ENCODE peak calls at places on chromosomes 7 and 10, in four cellular contexts. P is stimulated activated CD4-positive, alpha-beta T cell treated with anti-CD3 and anti-CD28 coated beads, Interleukin-1b, Interleukin-23, amount 100 ng/mL, for 1 hour; N is AG08395; X is right lobe of liver. Q is an unnamed sample.

GRCh38 chr7:24135003-24135817 is 148.8 kb upstream of the NPY start:
- DNase-seq in P (no peak), N (no peak), X (no peak), Q (no peak)

GRCh38 chr10:30411263-30411662 is 22.7 kb upstream of the MAP3K8 start:
- DNase-seq in P (no peak), N (no peak), X (no peak), Q (no peak)

GRCh38 chr7:103065666-103066065 is 8.9 kb downstream of the FBXL13 start:
- DNase-seq in P (no peak), N (peak), X (no peak), Q (peak)

GRCh38 chr7:83547526-83547925 is 101.4 kb downstream of the SEMA3E start:
- DNase-seq in P (no peak), N (no peak), X (peak), Q (no peak)

GRCh38 chr7:70647801-70648491 is 484.0 kb upstream of the GALNT17 start:
- DNase-seq in P (peak), N (peak), X (no peak), Q (no peak)

GRCh38 chr10:43863859-43864591 is 215.3 kb upstream of the ZNF32 start:
- DNase-seq in P (no peak), N (peak), X (no peak), Q (peak)

GRCh38 chr10:94183666-94184264 is 179.0 kb downstream of the NOC3L start:
- DNase-seq in P (no peak), N (peak), X (no peak), Q (no peak)

GRCh38 chr10:34280599-34281374 is 534.3 kb downstream of the PARD3 start:
- DNase-seq in P (no peak), N (peak), X (peak), Q (peak)

GRCh38 chr10:27679996-27680395 is 65.6 kb downstream of the MKX start:
- DNase-seq in P (no peak), N (no peak), X (no peak), Q (no peak)

GRCh38 chr10:117163061-117163953 is 25.2 kb upstream of the VAX1 start:
- DNase-seq in P (no peak), N (no peak), X (no peak), Q (no peak)

GRCh38 chr10:125468273-125468672 is 214.7 kb downstream of the TEX36 start:
- DNase-seq in P (no peak), N (no peak), X (no peak), Q (no peak)

GRCh38 chr7:98619450-98620321 is 2.6 kb downstream of the NPTX2 start:
- DNase-seq in P (no peak), N (peak), X (peak), Q (no peak)

GRCh38 chr10:42544945-42545344 is 93.4 kb downstream of the ZNF33B start:
- DNase-seq in P (no peak), N (no peak), X (no peak), Q (no peak)

GRCh38 chr7:1952169-1952760 is 280.5 kb downstream of the MAD1L1 start:
- DNase-seq in P (no peak), N (no peak), X (no peak), Q (peak)

GRCh38 chr7:43108255-43109011 is 4.0 kb upstream of the HECW1 start:
- DNase-seq in P (no peak), N (peak), X (peak), Q (peak)

GRCh38 chr7:81159402-81159801 is 240.6 kb upstream of the SEMA3C start:
- DNase-seq in P (no peak), N (no peak), X (no peak), Q (no peak)

GRCh38 chr7:100118388-100119074 is 627 bp downstream of the TAF6 start:
- DNase-seq in P (no peak), N (no peak), X (no peak), Q (peak)

GRCh38 chr7:123625254-123625653 is 23.6 kb downstream of the ASB15 start:
- DNase-seq in P (no peak), N (no peak), X (no peak), Q (no peak)

GRCh38 chr10:110947061-110947595 is 27.7 kb downstream of the SHOC2 start:
- DNase-seq in P (no peak), N (peak), X (no peak), Q (no peak)

GRCh38 chr10:107686095-107686494 is 521.6 kb upstream of the SORCS1 start:
- DNase-seq in P (no peak), N (no peak), X (peak), Q (peak)

GRCh38 chr7:47326220-47326619 is 255.7 kb downstream of the TNS3 start:
- DNase-seq in P (no peak), N (peak), X (no peak), Q (no peak)

GRCh38 chr10:132036153-132036886 is 29.4 kb upstream of the JAKMIP3 start:
- DNase-seq in P (no peak), N (peak), X (no peak), Q (no peak)

GRCh38 chr10:78254013-78254412 is 220.3 kb downstream of the RPS24 start:
- DNase-seq in P (no peak), N (no peak), X (no peak), Q (no peak)

GRCh38 chr10:2367083-2367482 is 629.8 kb upstream of the ADARB2 start:
- DNase-seq in P (no peak), N (no peak), X (no peak), Q (no peak)

GRCh38 chr7:1663857-1664651 is 6.0 kb upstream of the ELFN1 start:
- DNase-seq in P (no peak), N (no peak), X (peak), Q (peak)

GRCh38 chr7:123562121-123562520 is 4.5 kb upstream of the NDUFA5 start:
- DNase-seq in P (no peak), N (no peak), X (no peak), Q (no peak)

GRCh38 chr10:26044123-26044749 is 110.2 kb downstream of the MYO3A start:
- DNase-seq in P (no peak), N (no peak), X (no peak), Q (peak)

GRCh38 chr7:107691713-107692112 is 31.1 kb downstream of the SLC26A4 start:
- DNase-seq in P (no peak), N (peak), X (no peak), Q (no peak)

Q was measured in aorta.